ENCODE peak calls at places on chromosomes 5 and 9, in five cellular contexts. Z is NCI-H510A treated with DMSO at 0.1 percent for 48 hours, L is T-helper 2 cell, A is fibroblast of gingiva, J is substantia nigra. Y is an unnamed sample.
A peak's percentile ranks its signal among the peaks of the same experiment; 100 is the strongest.

GRCh38 chr5:114185274-114185673 is 176.6 kb upstream of the KCNN2 start:
- DNase-seq in A (peak; percentile 31), J (no peak), Z (no peak), L (no peak), Y (peak; percentile 30)

GRCh38 chr9:79662553-79662956 is 90.8 kb downstream of the TLE4 start:
- DNase-seq in J (no peak), Z (no peak), L (no peak), A (peak; percentile 64), Y (no peak)

GRCh38 chr9:125463926-125464325 is 202.3 kb downstream of the GAPVD1 start:
- DNase-seq in J (no peak), L (no peak), Z (no peak), A (no peak), Y (no peak)

GRCh38 chr5:28165116-28165515 is 1126.7 kb upstream of the CDH9 start:
- DNase-seq in L (no peak), A (peak; percentile 10), J (no peak), Z (no peak), Y (peak; percentile 25)

GRCh38 chr5:59786271-59786805 is 107.2 kb downstream of the PDE4D start:
- DNase-seq in J (no peak), Z (no peak), L (no peak), A (peak; percentile 84), Y (peak; percentile 50)

GRCh38 chr5:141672856-141673813 is 8.9 kb downstream of the ARAP3 start:
- DNase-seq in Z (no peak), L (no peak), A (no peak), J (no peak), Y (no peak)

GRCh38 chr5:57887851-57888621 is 405.4 kb upstream of the ACTBL2 start:
- DNase-seq in L (no peak), Z (no peak), J (no peak), A (peak; percentile 51), Y (peak; percentile 30)

GRCh38 chr9:76615149-76615548 is 149.1 kb upstream of the PCA3 start:
- DNase-seq in J (no peak), L (no peak), Z (no peak), A (no peak), Y (no peak)

GRCh38 chr5:127386557-127386956 is 96.0 kb downstream of the MEGF10 start:
- DNase-seq in A (peak; percentile 77), J (no peak), L (no peak), Z (no peak), Y (no peak)

GRCh38 chr5:62718368-62718767 is 139.7 kb downstream of the LRRC70 start:
- DNase-seq in J (no peak), L (no peak), A (no peak), Z (no peak), Y (no peak)

GRCh38 chr9:135244751-135245221 is 157.3 kb downstream of the OLFM1 start:
- DNase-seq in A (no peak), Z (no peak), J (no peak), L (no peak), Y (no peak)

GRCh38 chr5:175556794-175557193 is 78.4 kb downstream of the SFXN1 start:
- DNase-seq in Z (no peak), A (no peak), J (no peak), L (no peak), Y (no peak)